ENCODE peak calls at places on chromosomes 2 and 18, in four cellular contexts. G is HepG2, O is H1, P is GM12878. Q is an unnamed sample.

GRCh38 chr18:68072744-68073143 is 556.2 kb upstream of the DSEL start:
- DNase-seq in O (no peak), P (no peak), G (no peak), Q (no peak)

GRCh38 chr2:128641421-128642095 is 322.9 kb upstream of the HS6ST1 start:
- DNase-seq in P (no peak), O (no peak), G (no peak), Q (no peak)

GRCh38 chr2:161173541-161174194 is 13.4 kb downstream of the TANK start:
- DNase-seq in P (no peak), G (no peak), O (no peak), Q (no peak)

GRCh38 chr2:8478133-8478793 is 203.6 kb upstream of the ID2 start:
- DNase-seq in G (no peak), O (no peak), P (no peak), Q (no peak)

GRCh38 chr2:73027340-73027739 is 44.2 kb downstream of the SFXN5 start:
- DNase-seq in G (no peak), P (no peak), O (no peak), Q (no peak)

GRCh38 chr2:5077479-5078089 is 614.6 kb upstream of the SOX11 start:
- DNase-seq in O (no peak), P (no peak), G (no peak), Q (no peak)

GRCh38 chr2:37896319-37896718 is 28.8 kb upstream of the RMDN2 start:
- DNase-seq in G (peak), O (no peak), P (no peak), Q (no peak)

GRCh38 chr2:288743-289361 is 961 bp upstream of the ALKAL2 start:
- DNase-seq in G (no peak), O (no peak), P (no peak), Q (no peak)

GRCh38 chr2:27148801-27149439 is at the start of gene TCF23:
- DNase-seq in O (no peak), G (no peak), P (no peak), Q (no peak)

GRCh38 chr18:46334200-46334553 is 230.0 kb downstream of the HAUS1 start:
- DNase-seq in P (no peak), O (no peak), G (no peak), Q (no peak)

GRCh38 chr2:223846524-223846923 is 9.1 kb upstream of the AP1S3 start:
- DNase-seq in O (no peak), P (no peak), G (no peak), Q (no peak)

GRCh38 chr2:39631715-39632114 is 34.0 kb upstream of the TMEM178A start:
- DNase-seq in G (no peak), O (no peak), P (no peak), Q (no peak)

GRCh38 chr2:97733341-97734035 is 20.1 kb downstream of the ZAP70 start:
- DNase-seq in P (no peak), O (no peak), G (no peak), Q (no peak)

GRCh38 chr2:186327251-186327868 is 158.7 kb upstream of the ZC3H15 start:
- DNase-seq in O (no peak), P (no peak), G (no peak), Q (no peak)

GRCh38 chr2:17539993-17540812 is at the start of gene VSNL1:
- DNase-seq in G (peak), P (no peak), O (peak), Q (peak)

GRCh38 chr2:216606551-216607527 is 26.4 kb upstream of the IGFBP2 start:
- DNase-seq in O (no peak), P (peak), G (no peak), Q (no peak)

GRCh38 chr2:226756131-226756530 is 43.5 kb downstream of the IRS1 start:
- DNase-seq in G (peak), P (no peak), O (no peak), Q (no peak)

GRCh38 chr2:195658541-195658890 is 1.5 kb downstream of the SLC39A10 start:
- DNase-seq in O (no peak), G (peak), P (no peak), Q (no peak)

GRCh38 chr2:229348135-229348534 is 77.0 kb upstream of the PID1 start:
- DNase-seq in P (no peak), G (no peak), O (no peak), Q (no peak)

GRCh38 chr2:25341031-25341727 is 546 bp downstream of the DNMT3A start:
- DNase-seq in G (no peak), O (no peak), P (no peak), Q (no peak)

GRCh38 chr2:48824116-48824515 is 68.6 kb upstream of the LHCGR start:
- DNase-seq in O (no peak), P (no peak), G (no peak), Q (no peak)

GRCh38 chr18:29840101-29840500 is 1202.4 kb downstream of the DSC3 start:
- DNase-seq in P (no peak), G (no peak), O (no peak), Q (no peak)

GRCh38 chr2:176325732-176326131 is 56.5 kb downstream of the MTX2 start:
- DNase-seq in O (peak), P (no peak), G (no peak), Q (peak)

GRCh38 chr18:68519341-68519740 is 195.6 kb downstream of the TMX3 start:
- DNase-seq in G (no peak), O (no peak), P (no peak), Q (no peak)

GRCh38 chr2:11869423-11869991 is 123.1 kb downstream of the LPIN1 start:
- DNase-seq in G (no peak), O (no peak), P (no peak), Q (no peak)

GRCh38 chr18:24378598-24378997 is 19.0 kb downstream of the OSBPL1A start:
- DNase-seq in O (peak), P (no peak), G (no peak), Q (no peak)

GRCh38 chr2:16139663-16140610 is 199.6 kb downstream of the MYCN start:
- DNase-seq in O (no peak), G (no peak), P (no peak), Q (no peak)

GRCh38 chr2:145374165-145374564 is 854.2 kb upstream of the ZEB2 start:
- DNase-seq in G (no peak), P (no peak), O (no peak), Q (no peak)

GRCh38 chr2:109562421-109562820 is 51.3 kb downstream of the SEPTIN10 start:
- DNase-seq in O (no peak), P (no peak), G (peak), Q (no peak)

GRCh38 chr2:177029501-177029900 is 183.1 kb upstream of the HNRNPA3 start:
- DNase-seq in P (no peak), G (no peak), O (no peak), Q (no peak)

GRCh38 chr2:150876201-150877085 is 385.2 kb downstream of the RBM43 start:
- DNase-seq in P (no peak), O (no peak), G (no peak), Q (no peak)

GRCh38 chr2:20634430-20635095 is 16.3 kb downstream of the HS1BP3 start:
- DNase-seq in O (no peak), G (no peak), P (no peak), Q (no peak)

GRCh38 chr2:166494140-166494544 is at the start of gene SCN7A:
- DNase-seq in P (no peak), G (no peak), O (peak), Q (no peak)

GRCh38 chr18:34928068-34928753 is 113.0 kb upstream of the MAPRE2 start:
- DNase-seq in O (no peak), P (no peak), G (peak), Q (no peak)

GRCh38 chr2:100767810-100768806 is 51.8 kb upstream of the NPAS2 start:
- DNase-seq in O (no peak), P (no peak), G (peak), Q (no peak)

GRCh38 chr18:11955299-11956029 is 25.8 kb upstream of the IMPA2 start:
- DNase-seq in P (no peak), G (peak), O (no peak), Q (no peak)

GRCh38 chr2:44268259-44268649 is 7.0 kb upstream of the SLC3A1 start:
- DNase-seq in G (no peak), O (no peak), P (no peak), Q (no peak)

GRCh38 chr18:21853972-21854563 is 113.5 kb downstream of the MIB1 start:
- DNase-seq in G (peak), P (no peak), O (no peak), Q (no peak)

GRCh38 chr2:207330912-207331311 is 165.2 kb upstream of the KLF7 start:
- DNase-seq in P (peak), G (no peak), O (no peak), Q (no peak)
- TF ChIP-seq SUZ12 in P (no peak), G (no peak), O (no peak), Q (no peak)

DNA sequence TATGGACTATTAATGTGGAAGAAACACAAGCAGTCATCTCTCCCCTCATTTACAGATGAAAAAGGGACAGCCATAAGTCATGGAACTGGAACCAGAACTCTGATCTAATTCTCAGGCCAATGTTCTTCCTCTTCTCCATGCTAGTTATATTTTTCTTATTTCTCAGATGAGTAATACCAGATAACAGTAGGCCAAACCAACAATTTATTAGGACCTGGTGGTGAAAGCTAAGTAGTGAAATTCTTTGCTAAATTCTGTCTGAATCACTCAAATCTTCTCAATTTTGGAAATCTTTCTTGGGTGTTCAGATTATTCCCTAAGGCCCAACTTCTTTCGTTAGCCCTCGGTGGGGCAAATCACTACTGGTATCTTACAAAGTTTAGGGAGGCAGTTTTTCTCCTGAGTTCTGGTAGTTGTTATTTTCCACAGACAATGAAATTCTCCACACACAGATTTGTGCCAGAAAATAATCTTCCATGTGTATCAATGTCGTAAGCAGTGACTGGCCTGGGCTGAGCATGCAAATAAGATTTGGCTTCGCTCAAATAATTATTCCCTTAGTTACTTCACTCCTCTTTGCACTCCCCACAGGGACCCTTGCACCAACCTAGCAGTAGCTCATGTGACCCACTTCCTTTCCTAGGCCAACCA is 443.6 kb upstream of the SLC14A2 start:
- DNase-seq in P (no peak), G (no peak), O (no peak), Q (no peak)
- TF ChIP-seq ZNF274 in P (no peak), G (no peak), O (no peak), Q (no peak)

GRCh38 chr2:189360861-189361260 is 80.4 kb upstream of the WDR75 start:
- DNase-seq in O (no peak), P (no peak), G (peak), Q (no peak)
- TF ChIP-seq YY1 in O (no peak), P (no peak), G (no peak), Q (no peak)

GRCh38 chr2:147782521-147782920 is 62.3 kb upstream of the ACVR2A start:
- DNase-seq in G (no peak), O (no peak), P (no peak), Q (no peak)
- TF ChIP-seq SUZ12 in G (no peak), O (no peak), P (no peak), Q (no peak)

GRCh38 chr18:55102508-55102907 is 143.2 kb upstream of the CCDC68 start:
- DNase-seq in G (no peak), O (no peak), P (no peak), Q (no peak)
- TF ChIP-seq ZNF274 in G (no peak), O (no peak), P (no peak), Q (no peak)

GRCh38 chr2:171956135-171956830 is 34.0 kb downstream of the HAT1 start:
- DNase-seq in O (no peak), P (no peak), G (no peak), Q (no peak)

GRCh38 chr2:171960570-171960969 is 38.3 kb downstream of the HAT1 start:
- DNase-seq in G (no peak), O (no peak), P (no peak), Q (no peak)

GRCh38 chr2:171959998-171960397 is 37.7 kb downstream of the HAT1 start:
- DNase-seq in P (no peak), O (no peak), G (no peak), Q (no peak)

GRCh38 chr2:171958475-171958874 is 36.2 kb downstream of the HAT1 start:
- DNase-seq in P (no peak), O (no peak), G (no peak), Q (no peak)

DNA sequence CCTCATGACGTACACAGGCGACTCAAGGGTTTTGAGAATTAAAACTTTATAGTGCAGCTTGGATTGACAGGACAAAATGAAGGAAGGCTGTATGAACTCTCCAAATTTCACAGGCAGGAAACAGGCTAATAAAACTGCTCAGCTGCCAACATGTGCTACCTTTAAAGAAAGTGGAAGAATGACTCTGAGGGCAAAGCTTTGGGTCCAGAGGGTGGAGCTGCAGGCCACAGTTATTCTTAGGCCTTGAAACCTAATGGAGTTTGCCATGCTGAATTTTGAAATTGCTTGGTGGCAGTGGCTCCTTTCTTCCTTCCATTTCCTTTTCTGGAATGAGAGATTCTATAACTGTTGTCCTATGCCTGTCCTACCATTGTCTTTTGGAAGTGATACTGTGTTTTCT is 34.8 kb downstream of the HAT1 start:
- DNase-seq in P (no peak), O (no peak), G (peak), Q (no peak)
- TF ChIP-seq YY1 in P (no peak), O (no peak), G (no peak), Q (no peak)

DNA sequence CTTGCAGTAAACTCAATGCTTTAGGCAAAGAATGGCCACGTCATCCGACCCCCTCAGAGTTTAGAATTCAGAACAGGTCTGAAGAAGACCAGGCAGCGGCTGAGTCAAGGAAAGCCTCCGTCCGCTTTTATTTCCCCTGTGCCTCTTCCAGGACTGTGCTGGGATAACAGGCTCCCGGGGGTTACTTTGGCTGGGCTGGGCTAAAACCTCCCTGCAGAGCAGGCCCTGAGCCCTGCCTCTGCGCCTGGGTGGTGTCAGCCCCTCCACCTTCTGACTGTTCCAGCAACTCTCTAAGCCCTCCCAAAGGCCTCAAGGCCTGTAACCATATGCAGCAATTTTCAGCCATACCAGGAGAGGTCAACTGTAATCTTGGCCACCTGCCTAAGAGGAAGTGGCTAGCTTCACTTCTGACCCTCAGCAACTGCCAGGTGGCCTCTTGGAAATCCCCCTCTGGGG is 166.5 kb downstream of the RPIA start:
- DNase-seq in G (no peak), O (no peak), P (no peak), Q (peak)
- TF ChIP-seq SUZ12 in G (no peak), O (no peak), P (no peak), Q (no peak)

GRCh38 chr2:60840880-60841279 is 40.5 kb upstream of the REL start:
- DNase-seq in G (no peak), O (no peak), P (peak), Q (no peak)
- TF ChIP-seq ZNF274 in G (no peak), O (no peak), P (no peak), Q (no peak)

GRCh38 chr2:121502781-121503180 is 27.9 kb upstream of the RNU4ATAC start:
- DNase-seq in G (no peak), P (no peak), O (no peak), Q (no peak)
- TF ChIP-seq YY1 in G (no peak), P (no peak), O (no peak), Q (no peak)

Q was measured in NT2/D1.